ENCODE peak calls at places on chromosomes 4 and X, in seven cellular contexts. One of them, this sample, is unnamed.

GRCh38 chrX:1361910-1362309 is 25.3 kb downstream of the IL3RA start:
- DNase-seq in astrocyte: no peak
- DNase-seq in GM13977: no peak
- DNase-seq in lower leg skin: no peak
- DNase-seq in A549: no peak
- DNase-seq in fibroblast of the aortic adventitia: no peak
- DNase-seq in nephron progenitor cell: no peak
- DNase-seq in this sample: no peak

GRCh38 chrX:154505726-154506125 is 10.3 kb downstream of the FAM3A start:
- DNase-seq in nephron progenitor cell: no peak
- DNase-seq in astrocyte: peak
- DNase-seq in A549: no peak
- DNase-seq in GM13977: peak
- DNase-seq in lower leg skin: no peak
- DNase-seq in fibroblast of the aortic adventitia: no peak
- DNase-seq in this sample: no peak

GRCh38 chrX:122219735-122220134 is 964.3 kb upstream of the GRIA3 start:
- DNase-seq in GM13977: no peak
- DNase-seq in lower leg skin: no peak
- DNase-seq in nephron progenitor cell: no peak
- DNase-seq in A549: no peak
- DNase-seq in fibroblast of the aortic adventitia: no peak
- DNase-seq in astrocyte: no peak
- DNase-seq in this sample: no peak

GRCh38 chrX:15874672-15875071 is 20.1 kb upstream of the AP1S2 start:
- DNase-seq in lower leg skin: no peak
- DNase-seq in nephron progenitor cell: peak
- DNase-seq in A549: no peak
- DNase-seq in GM13977: no peak
- DNase-seq in fibroblast of the aortic adventitia: no peak
- DNase-seq in astrocyte: no peak
- DNase-seq in this sample: no peak

GRCh38 chrX:16695079-16695676 is 17.3 kb downstream of the CTPS2 start:
- DNase-seq in astrocyte: peak
- DNase-seq in GM13977: peak
- DNase-seq in lower leg skin: peak
- DNase-seq in nephron progenitor cell: peak
- DNase-seq in A549: peak
- DNase-seq in fibroblast of the aortic adventitia: peak
- DNase-seq in this sample: peak

GRCh38 chrX:3443186-3443585 is 96.7 kb upstream of the MXRA5 start:
- DNase-seq in lower leg skin: no peak
- DNase-seq in fibroblast of the aortic adventitia: no peak
- DNase-seq in A549: no peak
- DNase-seq in astrocyte: no peak
- DNase-seq in nephron progenitor cell: no peak
- DNase-seq in GM13977: no peak
- DNase-seq in this sample: no peak

GRCh38 chr4:7559741-7560376 is 125.1 kb upstream of the PSAPL1 start:
- DNase-seq in astrocyte: no peak
- DNase-seq in fibroblast of the aortic adventitia: no peak
- DNase-seq in nephron progenitor cell: no peak
- DNase-seq in GM13977: no peak
- DNase-seq in lower leg skin: no peak
- DNase-seq in A549: no peak
- DNase-seq in this sample: no peak

GRCh38 chr4:58658701-58659100 is 1548.5 kb upstream of the IGFBP7 start:
- DNase-seq in GM13977: no peak
- DNase-seq in A549: no peak
- DNase-seq in lower leg skin: no peak
- DNase-seq in fibroblast of the aortic adventitia: no peak
- DNase-seq in nephron progenitor cell: no peak
- DNase-seq in astrocyte: no peak
- DNase-seq in this sample: no peak

GRCh38 chr4:80179637-80180161 is 17.6 kb upstream of the PRDM8 start:
- DNase-seq in astrocyte: no peak
- DNase-seq in A549: no peak
- DNase-seq in GM13977: no peak
- DNase-seq in nephron progenitor cell: no peak
- DNase-seq in fibroblast of the aortic adventitia: no peak
- DNase-seq in lower leg skin: no peak
- DNase-seq in this sample: no peak

GRCh38 chr4:128358231-128358902 is 70.8 kb upstream of the PGRMC2 start:
- DNase-seq in GM13977: no peak
- DNase-seq in A549: peak
- DNase-seq in lower leg skin: no peak
- DNase-seq in nephron progenitor cell: no peak
- DNase-seq in fibroblast of the aortic adventitia: peak
- DNase-seq in astrocyte: peak
- DNase-seq in this sample: no peak

GRCh38 chrX:17968367-17968766 is 107.3 kb upstream of the RAI2 start:
- DNase-seq in GM13977: no peak
- DNase-seq in astrocyte: no peak
- DNase-seq in fibroblast of the aortic adventitia: no peak
- DNase-seq in lower leg skin: no peak
- DNase-seq in nephron progenitor cell: no peak
- DNase-seq in A549: no peak
- DNase-seq in this sample: no peak

GRCh38 chrX:136689441-136689840 is 41.5 kb downstream of the CD40LG start:
- DNase-seq in GM13977: no peak
- DNase-seq in fibroblast of the aortic adventitia: no peak
- DNase-seq in nephron progenitor cell: no peak
- DNase-seq in astrocyte: peak
- DNase-seq in A549: no peak
- DNase-seq in lower leg skin: no peak
- DNase-seq in this sample: no peak

GRCh38 chr4:14338206-14338605 is 664.1 kb upstream of the CPEB2 start:
- DNase-seq in GM13977: no peak
- DNase-seq in astrocyte: no peak
- DNase-seq in lower leg skin: no peak
- DNase-seq in fibroblast of the aortic adventitia: peak
- DNase-seq in A549: no peak
- DNase-seq in nephron progenitor cell: no peak
- DNase-seq in this sample: no peak

GRCh38 chr4:35793766-35794165 is 450.5 kb downstream of the ARAP2 start:
- DNase-seq in lower leg skin: no peak
- DNase-seq in A549: no peak
- DNase-seq in nephron progenitor cell: no peak
- DNase-seq in fibroblast of the aortic adventitia: no peak
- DNase-seq in GM13977: no peak
- DNase-seq in astrocyte: no peak
- DNase-seq in this sample: no peak

GRCh38 chr4:64272432-64272831 is 136.8 kb downstream of the TECRL start:
- DNase-seq in GM13977: no peak
- DNase-seq in nephron progenitor cell: no peak
- DNase-seq in fibroblast of the aortic adventitia: no peak
- DNase-seq in astrocyte: no peak
- DNase-seq in lower leg skin: no peak
- DNase-seq in A549: no peak
- DNase-seq in this sample: no peak

GRCh38 chrX:154298312-154298711 is 2.7 kb downstream of the TKTL1 start:
- DNase-seq in astrocyte: no peak
- DNase-seq in A549: no peak
- DNase-seq in GM13977: no peak
- DNase-seq in lower leg skin: no peak
- DNase-seq in fibroblast of the aortic adventitia: no peak
- DNase-seq in nephron progenitor cell: no peak
- DNase-seq in this sample: no peak

GRCh38 chr4:79852305-79852730 is 220.7 kb downstream of the ANTXR2 start:
- DNase-seq in astrocyte: peak
- DNase-seq in lower leg skin: peak
- DNase-seq in A549: peak
- DNase-seq in nephron progenitor cell: no peak
- DNase-seq in fibroblast of the aortic adventitia: peak
- DNase-seq in GM13977: no peak
- DNase-seq in this sample: no peak

GRCh38 chr4:77849278-77849965 is 13.2 kb upstream of the MRPL1 start:
- DNase-seq in fibroblast of the aortic adventitia: no peak
- DNase-seq in lower leg skin: no peak
- DNase-seq in A549: no peak
- DNase-seq in nephron progenitor cell: no peak
- DNase-seq in GM13977: no peak
- DNase-seq in astrocyte: no peak
- DNase-seq in this sample: no peak

GRCh38 chr4:24557036-24558022 is 27.0 kb downstream of the DHX15 start:
- DNase-seq in lower leg skin: no peak
- DNase-seq in A549: no peak
- DNase-seq in fibroblast of the aortic adventitia: peak
- DNase-seq in nephron progenitor cell: no peak
- DNase-seq in GM13977: no peak
- DNase-seq in astrocyte: peak
- DNase-seq in this sample: no peak

GRCh38 chr4:89105726-89106125 is 5.6 kb upstream of the TIGD2 start:
- DNase-seq in nephron progenitor cell: no peak
- DNase-seq in astrocyte: no peak
- DNase-seq in GM13977: no peak
- DNase-seq in fibroblast of the aortic adventitia: no peak
- DNase-seq in lower leg skin: no peak
- DNase-seq in A549: no peak
- DNase-seq in this sample: no peak

GRCh38 chr4:42345962-42346544 is 51.2 kb upstream of the SHISA3 start:
- DNase-seq in GM13977: no peak
- DNase-seq in astrocyte: no peak
- DNase-seq in lower leg skin: no peak
- DNase-seq in fibroblast of the aortic adventitia: no peak
- DNase-seq in nephron progenitor cell: no peak
- DNase-seq in A549: no peak
- DNase-seq in this sample: no peak

GRCh38 chr4:145351922-145352321 is 129.7 kb upstream of the SMAD1 start:
- DNase-seq in A549: no peak
- DNase-seq in nephron progenitor cell: no peak
- DNase-seq in astrocyte: no peak
- DNase-seq in GM13977: no peak
- DNase-seq in fibroblast of the aortic adventitia: no peak
- DNase-seq in lower leg skin: no peak
- DNase-seq in this sample: no peak

GRCh38 chrX:139720136-139720535 is 12.2 kb upstream of the MCF2 start:
- DNase-seq in A549: peak
- DNase-seq in astrocyte: peak
- DNase-seq in GM13977: no peak
- DNase-seq in fibroblast of the aortic adventitia: peak
- DNase-seq in lower leg skin: no peak
- DNase-seq in nephron progenitor cell: peak
- DNase-seq in this sample: no peak

GRCh38 chr4:105712766-105713165 is 4.2 kb downstream of the GSTCD start:
- DNase-seq in nephron progenitor cell: no peak
- DNase-seq in lower leg skin: no peak
- DNase-seq in fibroblast of the aortic adventitia: no peak
- DNase-seq in GM13977: no peak
- DNase-seq in astrocyte: no peak
- DNase-seq in A549: no peak
- DNase-seq in this sample: no peak

GRCh38 chrX:125998432-125998831 is 167.7 kb downstream of the DCAF12L2 start:
- DNase-seq in GM13977: no peak
- DNase-seq in nephron progenitor cell: no peak
- DNase-seq in fibroblast of the aortic adventitia: no peak
- DNase-seq in astrocyte: no peak
- DNase-seq in lower leg skin: no peak
- DNase-seq in A549: peak
- DNase-seq in this sample: no peak
- TF ChIP-seq CTCF in GM13977: peak
- TF ChIP-seq CTCF in nephron progenitor cell: peak
- TF ChIP-seq CTCF in fibroblast of the aortic adventitia: no peak
- TF ChIP-seq CTCF in astrocyte: peak
- TF ChIP-seq CTCF in lower leg skin: no peak
- TF ChIP-seq CTCF in A549: peak
- TF ChIP-seq CTCF in this sample: peak

DNA sequence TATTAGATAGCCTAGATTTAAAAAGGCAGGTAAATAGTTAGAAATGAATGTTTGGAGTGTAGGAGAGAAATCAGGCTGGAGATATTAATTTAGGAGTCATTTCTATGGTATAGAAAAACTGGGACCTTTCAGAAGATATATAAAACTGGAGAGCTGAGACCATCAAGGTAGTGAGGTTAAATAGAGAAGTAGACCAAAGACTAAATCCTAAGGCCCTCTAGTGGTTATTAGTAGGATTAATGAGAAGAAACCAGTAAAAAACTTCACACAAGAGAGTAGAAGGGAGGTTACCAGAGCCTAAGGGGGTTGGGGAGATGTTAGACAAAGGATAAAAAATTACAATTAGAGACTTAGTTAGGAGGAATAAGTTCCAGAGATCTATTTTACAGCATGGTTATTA is 351.0 kb upstream of the SPANXN1 start:
- DNase-seq in lower leg skin: no peak
- DNase-seq in fibroblast of the aortic adventitia: peak
- DNase-seq in A549: no peak
- DNase-seq in nephron progenitor cell: no peak
- DNase-seq in astrocyte: no peak
- DNase-seq in GM13977: no peak
- DNase-seq in this sample: no peak
- TF ChIP-seq CTCF in lower leg skin: no peak
- TF ChIP-seq CTCF in fibroblast of the aortic adventitia: peak
- TF ChIP-seq CTCF in A549: no peak
- TF ChIP-seq CTCF in nephron progenitor cell: peak
- TF ChIP-seq CTCF in astrocyte: no peak
- TF ChIP-seq CTCF in GM13977: peak
- TF ChIP-seq CTCF in this sample: no peak

GRCh38 chrX:55111578-55112254 is 22.9 kb downstream of the PAGE2 start:
- DNase-seq in GM13977: no peak
- DNase-seq in lower leg skin: no peak
- DNase-seq in nephron progenitor cell: no peak
- DNase-seq in fibroblast of the aortic adventitia: no peak
- DNase-seq in A549: no peak
- DNase-seq in astrocyte: no peak
- DNase-seq in this sample: no peak
- TF ChIP-seq CTCF in GM13977: no peak
- TF ChIP-seq CTCF in lower leg skin: no peak
- TF ChIP-seq CTCF in nephron progenitor cell: no peak
- TF ChIP-seq CTCF in fibroblast of the aortic adventitia: no peak
- TF ChIP-seq CTCF in A549: no peak
- TF ChIP-seq CTCF in astrocyte: no peak
- TF ChIP-seq CTCF in this sample: no peak

GRCh38 chr4:108834787-108835384 is 72.0 kb upstream of the ETNPPL start:
- DNase-seq in GM13977: peak
- DNase-seq in lower leg skin: no peak
- DNase-seq in fibroblast of the aortic adventitia: peak
- DNase-seq in astrocyte: peak
- DNase-seq in A549: peak
- DNase-seq in nephron progenitor cell: no peak
- DNase-seq in this sample: no peak
- TF ChIP-seq CTCF in GM13977: peak
- TF ChIP-seq CTCF in lower leg skin: no peak
- TF ChIP-seq CTCF in fibroblast of the aortic adventitia: peak
- TF ChIP-seq CTCF in astrocyte: peak
- TF ChIP-seq CTCF in A549: peak
- TF ChIP-seq CTCF in nephron progenitor cell: peak
- TF ChIP-seq CTCF in this sample: peak

This sample was measured in dorsolateral prefrontal cortex.